ENCODE peak calls at places on chromosomes 1 and 21, in four cellular contexts. R is HL-60, W is GM12878, P is K562. D is an unnamed sample.

GRCh38 chr1:241985787-241986186 is 13.1 kb downstream of the MAP1LC3C start:
- DNase-seq in R (no peak), W (no peak), P (peak), D (peak)

GRCh38 chr1:51058863-51059262 is 43.2 kb upstream of the C1orf185 start:
- DNase-seq in P (peak), W (peak), R (peak), D (no peak)

GRCh38 chr1:178192686-178193085 is 98.8 kb downstream of the RASAL2 start:
- DNase-seq in P (no peak), W (no peak), R (peak), D (no peak)

GRCh38 chr21:43323244-43324005 is 103.5 kb downstream of the SIK1 start:
- DNase-seq in P (no peak), W (no peak), R (no peak), D (no peak)

GRCh38 chr1:10761503-10762152 is 34.8 kb downstream of the CASZ1 start:
- DNase-seq in W (no peak), P (no peak), R (no peak), D (no peak)

GRCh38 chr1:182087951-182088350 is 26.4 kb upstream of the ZNF648 start:
- DNase-seq in W (no peak), R (no peak), P (no peak), D (no peak)

GRCh38 chr1:2238361-2239055 is 10.4 kb downstream of the SKI start:
- DNase-seq in W (no peak), R (no peak), P (no peak), D (no peak)

GRCh38 chr1:204439976-204440375 is 28.4 kb upstream of the PPP1R15B start:
- DNase-seq in P (no peak), R (no peak), W (no peak), D (no peak)

GRCh38 chr1:86846166-86846647 is 67.7 kb downstream of the SELENOF start:
- DNase-seq in P (no peak), W (no peak), R (peak), D (no peak)

GRCh38 chr1:19981507-19982312 is 2.3 kb upstream of the PLA2G2A start:
- DNase-seq in W (no peak), R (no peak), P (no peak), D (no peak)

GRCh38 chr1:247415423-247416361 is at the start of gene NLRP3:
- DNase-seq in R (peak), W (no peak), P (no peak), D (no peak)

GRCh38 chr1:42904437-42904836 is 54.2 kb downstream of the SLC2A1 start:
- DNase-seq in P (peak), R (no peak), W (no peak), D (no peak)

GRCh38 chr1:231020816-231021215 is 19.2 kb downstream of the FAM89A start:
- DNase-seq in P (no peak), R (no peak), W (no peak), D (no peak)

GRCh38 chr1:108049083-108049819 is 84.3 kb upstream of the VAV3 start:
- DNase-seq in R (peak), P (peak), W (no peak), D (no peak)

GRCh38 chr1:61585714-61586113 is 139.2 kb downstream of the TM2D1 start:
- DNase-seq in P (no peak), W (no peak), R (no peak), D (no peak)

DNA sequence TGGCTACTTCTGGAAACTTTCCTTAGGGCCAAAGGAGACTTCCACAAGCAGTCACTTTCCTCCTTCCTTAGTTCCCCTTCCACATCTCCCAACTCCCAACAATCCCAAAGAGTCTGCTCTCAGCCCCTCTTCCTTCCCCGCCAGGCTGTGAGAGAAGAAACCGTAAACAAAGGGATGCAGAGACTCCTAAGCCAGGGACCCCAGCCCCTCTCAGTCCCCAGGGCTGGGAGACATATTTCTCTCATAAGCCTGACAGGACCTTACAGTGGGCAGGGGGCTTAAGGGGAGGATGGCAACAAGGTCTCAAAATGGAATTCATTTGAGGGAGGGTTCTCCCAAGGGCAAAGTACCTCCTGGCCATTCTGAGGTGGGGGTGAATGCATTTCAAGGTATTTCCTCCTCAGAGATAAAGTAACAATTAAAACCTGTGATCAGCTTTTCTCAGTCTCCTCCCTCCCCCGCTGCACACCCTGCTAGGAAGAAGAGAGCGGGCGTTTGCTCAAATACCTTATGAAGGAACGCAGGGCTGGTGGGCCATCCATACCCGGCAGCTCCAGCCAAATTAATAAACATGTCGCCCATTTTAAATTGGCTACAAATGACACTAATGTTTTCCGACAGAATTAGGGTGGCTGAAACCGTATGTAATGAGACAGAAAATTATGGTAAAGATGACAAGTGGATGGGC is 4.0 kb downstream of the BARHL2 start:
- DNase-seq in R (no peak), W (no peak), P (no peak), D (no peak)
- TF ChIP-seq SPI1 in R (no peak), W (no peak), P (no peak), D (no peak)

GRCh38 chr21:44763050-44763378 is 38.6 kb downstream of the UBE2G2 start:
- DNase-seq in P (no peak), W (no peak), R (no peak), D (no peak)

GRCh38 chr21:44762221-44763049 is 39.2 kb downstream of the UBE2G2 start:
- DNase-seq in W (no peak), R (no peak), P (no peak), D (no peak)

GRCh38 chr21:44764319-44765230 is 37.0 kb downstream of the UBE2G2 start:
- DNase-seq in R (no peak), W (no peak), P (peak), D (no peak)

GRCh38 chr21:44765231-44766013 is 36.2 kb downstream of the UBE2G2 start:
- DNase-seq in R (no peak), P (peak), W (no peak), D (no peak)

DNA sequence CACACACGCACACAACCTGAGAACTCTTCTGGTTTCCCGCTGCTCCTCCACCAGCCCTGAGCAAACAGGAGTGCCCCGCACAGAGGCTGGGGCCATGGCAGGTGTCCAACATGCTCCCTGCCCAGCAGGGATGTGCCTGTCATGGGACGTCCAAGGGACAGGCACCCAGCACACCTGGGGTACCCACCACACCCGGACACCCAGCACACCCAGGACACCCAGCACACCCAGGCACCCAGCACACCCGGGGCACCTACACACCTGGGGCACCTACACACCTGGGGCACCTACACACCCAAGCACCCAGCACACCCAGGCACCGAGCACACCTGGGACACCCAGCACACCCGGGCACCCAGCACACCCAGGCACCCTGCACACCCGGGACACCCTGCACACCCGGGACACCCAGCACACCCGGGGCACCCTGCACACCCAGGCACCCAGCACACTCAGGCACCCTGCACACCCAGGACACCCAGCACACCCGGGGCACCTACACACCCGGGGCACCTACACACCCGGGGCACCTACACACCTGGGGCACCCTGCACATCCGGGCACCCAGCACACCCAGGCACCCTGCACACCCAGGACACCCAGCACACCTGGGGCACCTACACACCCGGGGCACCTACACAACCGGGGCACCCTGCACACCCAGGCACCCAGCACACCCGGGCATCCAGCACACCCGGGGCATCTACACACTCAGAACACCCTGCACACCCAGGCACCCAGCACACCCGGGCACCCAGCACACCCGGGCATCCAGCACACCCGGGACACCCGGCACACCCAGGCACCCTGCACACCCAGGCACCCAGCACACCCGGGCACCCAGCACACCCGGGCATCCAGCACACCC is 37.9 kb downstream of the UBE2G2 start:
- DNase-seq in R (no peak), W (no peak), P (no peak), D (no peak)
- TF ChIP-seq POLR2AphosphoS5 in R (no peak), W (no peak), P (no peak), D (no peak)

GRCh38 chr1:220528049-220528678 is at the start of gene MARK1:
- DNase-seq in W (no peak), R (no peak), P (peak), D (peak)
- TF ChIP-seq SPI1 in W (no peak), R (no peak), P (no peak), D (no peak)

GRCh38 chr1:238272145-238272544 is 381.4 kb upstream of the ZP4 start:
- DNase-seq in P (no peak), W (no peak), R (no peak), D (no peak)
- TF ChIP-seq POLR2AphosphoS5 in P (no peak), W (no peak), R (no peak), D (no peak)

GRCh38 chr1:9455487-9456237 is 83.6 kb upstream of the SLC25A33 start:
- DNase-seq in W (no peak), P (peak), R (no peak), D (peak)
- TF ChIP-seq SPI1 in W (no peak), P (no peak), R (no peak), D (no peak)

DNA sequence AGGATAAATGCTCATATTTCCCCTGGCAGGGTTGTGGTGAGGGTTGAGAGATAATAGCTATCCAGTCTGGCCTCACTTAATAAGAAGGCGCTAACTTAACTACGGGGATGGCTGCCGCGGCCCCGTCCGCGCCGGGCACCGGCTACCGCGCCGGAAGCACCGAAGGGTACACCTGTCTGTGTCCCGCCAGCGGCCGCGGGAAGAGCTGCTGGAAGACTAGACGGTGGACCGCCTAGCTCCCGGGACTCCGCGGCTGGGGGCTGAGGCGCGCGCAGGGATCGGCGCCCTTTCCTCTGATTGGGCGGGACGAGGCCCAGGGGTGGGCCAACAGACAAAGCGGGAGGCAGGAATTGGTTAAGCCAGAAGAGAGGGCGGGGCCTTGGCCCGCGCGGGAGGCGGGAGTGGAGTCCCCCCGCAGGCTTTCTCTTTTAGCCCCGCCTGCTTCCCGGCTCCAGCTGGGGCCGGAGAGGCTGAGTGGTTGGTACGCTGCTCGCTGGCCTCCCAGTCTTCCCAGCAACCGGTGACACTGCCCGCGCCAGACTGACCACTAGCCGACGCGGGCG is at the start of gene ZNF672:
- DNase-seq in W (peak), R (peak), P (peak), D (peak)
- TF ChIP-seq POLR2AphosphoS5 in W (peak), R (peak), P (peak), D (peak)

DNA sequence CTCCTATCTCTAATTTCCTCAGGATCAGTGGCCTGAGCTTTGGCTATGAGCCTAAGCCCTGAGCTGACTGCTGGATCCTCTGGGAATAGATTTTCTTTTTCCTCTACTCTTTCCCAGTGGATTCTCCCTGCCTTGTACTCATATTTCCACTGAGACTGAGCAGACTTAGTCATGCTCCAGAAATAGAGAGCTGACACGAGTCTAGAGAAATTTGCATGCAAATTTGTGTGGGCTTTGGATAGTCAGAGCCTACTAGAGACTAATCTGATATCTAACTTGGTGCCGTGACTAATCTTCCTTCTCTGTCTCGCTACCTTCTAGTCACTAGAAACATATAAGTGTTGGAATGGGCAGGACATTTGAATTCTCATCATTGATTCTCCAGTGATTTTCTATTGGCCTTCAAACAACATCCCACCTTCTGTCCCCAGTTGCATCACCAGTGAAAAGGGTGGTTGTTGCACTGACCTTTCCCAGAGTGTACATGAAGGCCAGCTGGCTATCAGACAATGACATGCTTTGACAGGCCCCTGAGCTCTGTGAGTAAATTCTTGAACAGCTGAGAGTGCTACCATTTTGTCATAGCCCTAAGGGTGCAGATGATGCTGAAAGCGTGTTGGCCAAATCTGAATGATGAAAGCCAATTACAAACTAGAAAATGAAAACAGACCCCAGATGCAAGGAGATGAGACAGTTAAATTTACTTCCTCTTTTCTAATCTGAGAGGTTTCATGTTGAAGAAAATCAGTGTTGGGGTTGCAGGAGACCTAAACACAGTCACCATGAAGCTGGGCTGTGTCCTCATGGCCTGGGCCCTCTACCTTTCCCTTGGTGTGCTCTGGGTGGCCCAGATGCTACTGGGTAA is at the start of gene FCRLA:
- DNase-seq in W (peak), P (peak), R (no peak), D (no peak)
- TF ChIP-seq SPI1 in W (peak), P (peak), R (no peak), D (no peak)

DNA sequence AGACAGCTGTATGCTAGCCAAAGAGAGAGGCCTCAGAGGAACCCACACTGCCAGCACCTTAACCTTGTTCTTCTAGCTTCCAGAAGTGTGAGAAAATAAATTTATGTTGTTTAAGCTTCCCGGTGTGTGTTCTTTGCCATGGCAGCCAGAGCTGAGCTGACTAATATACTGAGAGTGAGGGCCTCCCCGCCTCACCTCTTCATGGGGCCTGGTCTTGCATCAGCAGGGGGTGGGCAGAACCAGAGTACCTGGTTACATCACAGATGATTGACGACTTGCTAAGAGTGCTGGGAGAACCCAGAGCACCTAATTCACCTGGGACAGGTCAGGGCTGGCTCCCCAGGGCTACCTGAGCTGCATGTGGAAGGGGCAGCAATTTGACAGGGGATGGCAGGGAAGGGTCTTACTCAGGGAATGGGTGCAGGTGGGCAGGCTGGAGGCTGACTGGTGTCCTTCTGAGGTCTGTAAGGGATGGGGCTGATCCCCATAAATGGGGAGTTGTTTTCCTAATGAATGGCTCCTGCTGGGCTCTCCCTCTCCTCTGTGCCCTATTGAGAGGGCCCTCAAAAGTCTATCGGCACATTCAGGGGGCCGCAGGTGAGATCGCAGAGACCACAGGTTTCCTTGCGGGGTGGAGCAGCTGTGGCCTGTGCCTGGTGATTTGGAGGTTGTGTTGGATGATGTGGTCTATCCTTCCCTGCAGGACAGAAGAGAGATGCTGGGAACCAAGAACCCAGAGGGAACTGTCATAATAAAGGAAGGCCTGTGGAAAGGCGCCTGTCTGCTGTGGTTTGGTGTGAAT is 60.6 kb upstream of the ETV3 start:
- DNase-seq in R (no peak), P (no peak), W (no peak), D (no peak)
- TF ChIP-seq POLR2AphosphoS5 in R (no peak), P (no peak), W (no peak), D (no peak)

D was measured in GM12891.